ENCODE peak calls at places on chromosomes 12 and 14, in six cellular contexts. Y, S, D, E, L and V are unnamed samples.
A peak's percentile ranks its signal among the peaks of the same experiment; 100 is the strongest.

GRCh38 chr14:101961011-101961721 is 3.2 kb upstream of the DYNC1H1 start:
- DNase-seq in Y (peak; percentile 70), L (peak; percentile 84), D (peak; percentile 70), S (peak; percentile 70), E (peak; percentile 8), V (peak; percentile 71)

GRCh38 chr12:99386907-99387306 is 260.6 kb upstream of the GARIN6 start:
- DNase-seq in Y (no peak), E (no peak), S (no peak), D (no peak), L (peak; percentile 53), V (no peak)

GRCh38 chr14:24353551-24354529 is 14.0 kb upstream of the RIPK3 start:
- DNase-seq in E (no peak), S (no peak), L (no peak), D (no peak), Y (no peak), V (no peak)

GRCh38 chr14:39467889-39468524 is 35.8 kb upstream of the FBXO33 start:
- DNase-seq in E (peak; percentile 21), D (no peak), L (peak; percentile 38), Y (no peak), S (no peak), V (no peak)

GRCh38 chr12:131013118-131013517 is 59.4 kb downstream of the ADGRD1 start:
- DNase-seq in D (no peak), E (no peak), L (no peak), Y (no peak), S (no peak), V (no peak)

GRCh38 chr12:27615331-27615891 is 80.8 kb upstream of the REP15 start:
- DNase-seq in L (no peak), E (no peak), D (no peak), S (no peak), Y (no peak), V (no peak)

GRCh38 chr12:1933342-1933992 is 15.0 kb upstream of the CACNA2D4 start:
- DNase-seq in L (no peak), Y (no peak), S (no peak), E (no peak), D (no peak), V (no peak)

GRCh38 chr12:3042394-3042793 is 34.8 kb upstream of the TSPAN9 start:
- DNase-seq in S (no peak), D (no peak), E (peak; percentile 72), Y (no peak), L (no peak), V (no peak)

GRCh38 chr14:32697114-32697513 is 241.6 kb upstream of the NPAS3 start:
- DNase-seq in L (no peak), E (no peak), D (no peak), Y (no peak), S (no peak), V (no peak)

GRCh38 chr12:80087486-80088213 is 11.7 kb upstream of the OTOGL start:
- DNase-seq in L (peak; percentile 25), D (no peak), S (no peak), Y (no peak), E (no peak), V (no peak)

GRCh38 chr12:15706010-15706676 is 83.0 kb downstream of the EPS8 start:
- DNase-seq in E (peak; percentile 15), D (no peak), S (no peak), L (no peak), Y (no peak), V (no peak)

GRCh38 chr12:56165369-56165768 is 7.2 kb downstream of the MYL6 start:
- DNase-seq in L (no peak), E (no peak), S (no peak), D (no peak), Y (no peak), V (no peak)

GRCh38 chr14:31717294-31718085 is 156.3 kb downstream of the NUBPL start:
- DNase-seq in D (no peak), E (no peak), S (no peak), Y (no peak), L (no peak), V (no peak)

GRCh38 chr12:66354291-66354690 is 52.0 kb downstream of the HELB start:
- DNase-seq in D (no peak), E (no peak), L (no peak), Y (no peak), S (no peak), V (no peak)

GRCh38 chr12:22667122-22667521 is 42.2 kb downstream of the ETNK1 start:
- DNase-seq in S (no peak), Y (no peak), D (no peak), E (no peak), L (no peak), V (no peak)

GRCh38 chr12:4172999-4173398 is 100.6 kb upstream of the CCND2 start:
- DNase-seq in D (no peak), S (no peak), Y (no peak), L (no peak), E (no peak), V (no peak)